ENCODE peak calls at places on chromosomes 7 and 10, in nine cellular contexts. T, C, K, L, D, A, B, W and O are unnamed samples.

GRCh38 chr7:122633472-122633871 is 65.4 kb downstream of the RNF133 start:
- DNase-seq in A (no peak), C (no peak), T (no peak), W (no peak), D (no peak), L (no peak), B (no peak), K (no peak), O (no peak)

GRCh38 chr7:4233621-4234497 is 448.2 kb upstream of the FOXK1 start:
- DNase-seq in T (no peak), B (no peak), D (no peak), W (no peak), K (no peak), A (no peak), L (no peak), C (no peak), O (no peak)

GRCh38 chr10:97689637-97690036 is 2.6 kb upstream of the AVPI1 start:
- DNase-seq in T (no peak), C (no peak), B (no peak), L (peak), A (peak), K (peak), D (peak), W (peak), O (no peak)

GRCh38 chr7:122602800-122603199 is 96.1 kb downstream of the RNF133 start:
- DNase-seq in K (no peak), B (no peak), A (no peak), T (no peak), D (no peak), C (no peak), W (no peak), L (no peak), O (no peak)

GRCh38 chr10:31749981-31750850 is 178.4 kb downstream of the ARHGAP12 start:
- DNase-seq in B (no peak), K (no peak), W (no peak), T (no peak), A (no peak), L (no peak), D (peak), C (peak), O (no peak)

GRCh38 chr7:78473011-78473410 is 674.4 kb downstream of the PHTF2 start:
- DNase-seq in A (peak), L (peak), T (no peak), D (no peak), W (peak), C (no peak), K (peak), B (no peak), O (no peak)

GRCh38 chr10:92590623-92591549 is 2.0 kb upstream of the KIF11 start:
- DNase-seq in K (no peak), W (peak), T (no peak), C (no peak), D (peak), L (no peak), B (peak), A (peak), O (peak)

GRCh38 chr7:87875151-87876039 is 765 bp downstream of the SLC25A40 start:
- DNase-seq in D (no peak), B (no peak), T (peak), C (peak), A (no peak), L (no peak), W (peak), K (no peak), O (peak)

GRCh38 chr10:89207801-89208551 is 859 bp upstream of the CH25H start:
- DNase-seq in W (no peak), T (no peak), K (no peak), D (no peak), L (no peak), A (no peak), C (peak), B (peak), O (peak)

GRCh38 chr10:5614081-5614721 is 52.2 kb downstream of the ASB13 start:
- DNase-seq in A (peak), K (no peak), D (peak), W (peak), C (peak), B (no peak), T (no peak), L (peak), O (no peak)

GRCh38 chr7:55130554-55131198 is 111.9 kb downstream of the EGFR start:
- DNase-seq in W (peak), B (no peak), D (peak), A (peak), C (peak), L (no peak), T (peak), K (peak), O (no peak)

GRCh38 chr7:64885520-64886240 is 17.4 kb upstream of the ZNF273 start:
- DNase-seq in L (no peak), K (no peak), A (no peak), B (no peak), W (no peak), D (no peak), T (peak), C (no peak), O (no peak)

GRCh38 chr7:2779086-2779485 is 65.0 kb downstream of the GNA12 start:
- DNase-seq in L (no peak), W (no peak), K (no peak), B (no peak), C (no peak), A (no peak), D (no peak), T (no peak), O (no peak)

GRCh38 chr7:34845666-34846361 is 187.8 kb downstream of the NPSR1 start:
- DNase-seq in B (no peak), K (no peak), L (no peak), D (peak), A (peak), W (no peak), C (no peak), T (no peak), O (no peak)
- TF ChIP-seq CTCF in B (no peak), K (no peak), L (no peak), D (no peak), A (no peak), W (no peak), C (no peak), T (no peak), O (no peak)

GRCh38 chr10:122471531-122472177 is 10.3 kb downstream of the HTRA1 start:
- DNase-seq in C (no peak), D (no peak), W (peak), K (no peak), T (no peak), B (no peak), L (no peak), A (peak), O (no peak)

GRCh38 chr10:122466866-122467470 is 5.6 kb downstream of the HTRA1 start:
- DNase-seq in A (no peak), W (no peak), D (no peak), K (no peak), T (no peak), C (no peak), L (no peak), B (no peak), O (no peak)

GRCh38 chr10:122469848-122470247 is 8.5 kb downstream of the HTRA1 start:
- DNase-seq in A (no peak), D (no peak), W (no peak), C (no peak), T (no peak), B (no peak), L (no peak), K (no peak), O (no peak)

GRCh38 chr10:122468220-122468922 is 7.0 kb downstream of the HTRA1 start:
- DNase-seq in K (no peak), W (no peak), D (no peak), A (no peak), L (no peak), C (no peak), T (no peak), B (no peak), O (no peak)

DNA sequence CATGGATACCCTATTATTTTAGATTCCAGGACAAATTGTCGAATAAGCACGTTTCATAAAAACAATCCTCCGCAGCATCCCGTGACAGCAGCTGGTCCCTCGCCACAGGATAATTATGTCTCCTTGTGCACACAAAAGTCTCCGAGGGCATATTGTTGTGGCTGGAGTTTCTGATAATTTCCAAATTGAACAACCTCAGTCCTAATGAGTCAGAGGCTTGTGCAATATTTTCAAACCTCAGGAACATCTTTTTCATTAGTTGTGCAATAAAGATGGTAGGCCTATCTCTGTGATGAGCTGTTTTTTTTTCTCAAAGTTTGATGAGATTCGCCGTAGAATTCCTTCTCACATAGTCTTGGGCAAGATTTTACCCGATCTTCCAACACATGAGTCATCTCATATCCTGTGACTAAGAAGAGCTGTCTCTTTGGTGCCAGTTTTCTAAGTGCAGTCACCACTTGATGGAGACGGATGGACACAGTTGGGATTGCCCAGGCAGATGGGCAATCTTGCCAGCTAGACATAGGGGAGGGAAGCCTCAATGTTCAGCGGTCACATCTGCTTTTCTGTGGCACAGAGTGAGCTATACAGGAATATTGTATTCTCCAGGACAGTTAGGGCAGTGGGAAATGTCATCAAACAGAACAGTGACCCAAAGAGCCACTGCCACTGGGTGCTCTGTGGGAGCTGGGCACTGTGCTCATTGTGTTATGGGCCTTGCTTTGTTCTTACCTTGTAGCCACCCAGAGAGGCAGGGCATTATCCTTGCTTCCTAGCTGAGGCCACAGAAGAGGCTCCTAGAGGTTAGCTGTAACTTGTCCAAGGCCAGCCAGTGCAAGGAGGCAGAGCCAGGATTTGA is 7.8 kb downstream of the HTRA1 start:
- DNase-seq in C (no peak), T (no peak), D (peak), L (peak), A (peak), W (peak), K (peak), B (no peak), O (no peak)
- H3K4me3 ChIP-seq in C (no peak), T (no peak), D (no peak), L (no peak), A (no peak), W (no peak), K (no peak), B (no peak), O (no peak)

GRCh38 chr7:70585071-70585470 is 546.9 kb upstream of the GALNT17 start:
- DNase-seq in D (no peak), L (no peak), A (no peak), W (no peak), C (no peak), B (no peak), T (no peak), K (no peak), O (peak)
- TF ChIP-seq CTCF in D (no peak), L (no peak), A (no peak), W (peak), C (no peak), B (no peak), T (no peak), K (peak), O (no peak)

DNA sequence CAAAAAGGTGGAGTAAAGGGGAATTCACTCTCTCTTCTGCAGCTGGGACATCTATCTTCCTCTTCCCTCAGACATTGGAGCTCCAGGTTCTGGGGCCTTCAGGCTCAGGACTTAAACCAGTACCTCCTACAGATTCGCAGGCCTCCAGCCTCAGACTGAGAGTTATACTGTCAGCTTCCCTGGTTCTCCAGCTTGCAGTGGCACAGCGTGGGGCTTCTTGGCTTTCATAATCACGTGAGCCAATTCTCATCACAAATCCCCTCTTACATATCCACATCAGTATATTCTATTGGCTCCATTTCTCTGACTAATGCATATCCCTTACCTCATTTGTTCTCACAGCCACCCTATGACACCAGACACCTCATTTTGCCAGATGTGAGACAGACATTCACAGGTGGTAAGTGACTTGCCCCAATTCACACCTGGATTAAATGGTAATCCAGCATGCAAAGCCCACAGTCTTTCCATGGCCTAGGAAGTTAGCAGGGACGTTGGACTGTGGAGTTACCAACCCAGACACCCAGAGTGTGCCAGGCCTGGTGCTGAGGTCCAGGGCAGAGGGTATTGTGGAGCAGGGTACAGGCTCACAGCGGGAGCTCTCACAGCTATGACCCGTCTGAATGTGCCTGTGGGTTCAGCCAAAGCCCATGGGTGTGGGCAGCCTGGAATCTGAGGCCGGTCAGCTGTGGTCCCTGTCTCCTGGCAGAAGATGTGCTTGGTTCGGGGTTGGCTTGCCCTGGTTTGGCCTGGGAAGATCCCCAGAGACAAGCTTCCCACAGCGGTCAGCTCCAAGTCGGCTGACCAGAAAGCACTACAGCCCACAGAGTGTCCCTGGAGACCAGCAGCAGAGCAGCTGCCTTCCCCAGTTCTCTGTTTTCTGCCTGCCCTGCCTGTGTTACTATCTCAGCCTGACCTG is 18.4 kb upstream of the ZCCHC24 start:
- DNase-seq in W (no peak), C (peak), K (no peak), L (no peak), B (no peak), A (no peak), D (no peak), T (peak), O (no peak)
- H3K4me3 ChIP-seq in W (no peak), C (no peak), K (no peak), L (no peak), B (no peak), A (no peak), D (no peak), T (no peak), O (no peak)